ENCODE peak calls at places on chromosome 15, in five cellular contexts. H, Y, F, C and E are unnamed samples.

GRCh38 chr15:43383070-43383469 is 12.2 kb downstream of the TUBGCP4 start:
- DNase-seq in Y (peak), F (peak), H (no peak), C (no peak), E (no peak)

GRCh38 chr15:35092846-35093245 is 7.8 kb upstream of the NANOGP8 start:
- DNase-seq in Y (no peak), C (no peak), H (no peak), F (no peak), E (no peak)

GRCh38 chr15:89332446-89332845 is 2.2 kb downstream of the POLG start:
- DNase-seq in C (no peak), Y (no peak), H (peak), F (peak), E (no peak)

GRCh38 chr15:75036269-75036668 is 12.9 kb downstream of the PPCDC start:
- DNase-seq in F (peak), Y (no peak), H (no peak), C (no peak), E (no peak)

GRCh38 chr15:82044373-82045178 is 1.2 kb downstream of the MEX3B start:
- DNase-seq in F (peak), C (no peak), H (peak), Y (peak), E (no peak)

GRCh38 chr15:48647963-48648362 is 2.5 kb upstream of the FBN1 start:
- DNase-seq in Y (peak), C (no peak), F (peak), H (peak), E (no peak)

GRCh38 chr15:97598353-97598798 is 362.1 kb upstream of the ARRDC4 start:
- DNase-seq in H (no peak), F (no peak), Y (no peak), C (no peak), E (no peak)

GRCh38 chr15:82881747-82882146 is 70.8 kb downstream of the HOMER2 start:
- DNase-seq in Y (no peak), H (no peak), C (peak), F (no peak), E (no peak)

GRCh38 chr15:84736375-84736774 is 12.0 kb upstream of the ZNF592 start:
- DNase-seq in C (no peak), F (no peak), Y (no peak), H (no peak), E (peak)

GRCh38 chr15:28975766-28976179 is 90.0 kb downstream of the APBA2 start:
- DNase-seq in H (peak), C (no peak), Y (peak), F (peak), E (no peak)

GRCh38 chr15:35061171-35062163 is 23.6 kb downstream of the NANOGP8 start:
- DNase-seq in C (no peak), Y (no peak), H (no peak), F (peak), E (no peak)

GRCh38 chr15:70795311-70795665 is 31.9 kb upstream of the UACA start:
- DNase-seq in F (peak), Y (peak), H (peak), C (no peak), E (no peak)

GRCh38 chr15:56835598-56836275 is 82.7 kb upstream of the TCF12 start:
- DNase-seq in F (peak), H (peak), C (no peak), Y (peak), E (no peak)

GRCh38 chr15:78638658-78639314 is 2.2 kb downstream of the CHRNB4 start:
- DNase-seq in F (peak), C (peak), H (peak), Y (peak), E (no peak)

GRCh38 chr15:58856090-58856489 is 77.4 kb downstream of the SLTM start:
- DNase-seq in H (peak), F (peak), C (no peak), Y (peak), E (no peak)

GRCh38 chr15:35925634-35926380 is 379.8 kb upstream of the DPH6 start:
- DNase-seq in C (no peak), H (peak), Y (no peak), F (peak), E (no peak)

GRCh38 chr15:89794627-89795241 is 18.6 kb downstream of the MESP2 start:
- DNase-seq in Y (no peak), C (no peak), F (peak), H (peak), E (no peak)

GRCh38 chr15:68558318-68559305 is 20.2 kb upstream of the CORO2B start:
- DNase-seq in F (peak), Y (no peak), C (no peak), H (no peak), E (peak)

GRCh38 chr15:75089781-75090734 is 66.7 kb downstream of the PPCDC start:
- DNase-seq in H (peak), C (peak), F (no peak), Y (no peak), E (no peak)

GRCh38 chr15:28260722-28261121 is 61.3 kb downstream of the HERC2 start:
- DNase-seq in C (no peak), Y (no peak), H (no peak), F (no peak), E (no peak)

GRCh38 chr15:92449476-92449875 is 55.8 kb downstream of the ST8SIA2 start:
- DNase-seq in F (no peak), Y (peak), C (no peak), H (peak), E (no peak)

GRCh38 chr15:68415501-68416157 is 16.3 kb downstream of the ITGA11 start:
- DNase-seq in Y (no peak), H (no peak), C (no peak), F (no peak), E (no peak)

GRCh38 chr15:85794598-85795319 is at the start of gene KLHL25:
- DNase-seq in F (peak), H (peak), C (peak), Y (peak), E (peak)

GRCh38 chr15:57962887-57963286 is 102.6 kb downstream of the ALDH1A2 start:
- DNase-seq in F (no peak), Y (no peak), H (peak), C (no peak), E (no peak)

GRCh38 chr15:42314818-42315217 is 41.6 kb upstream of the TMEM87A start:
- DNase-seq in C (no peak), F (no peak), Y (no peak), H (no peak), E (no peak)

GRCh38 chr15:36947035-36947719 is 153.2 kb downstream of the MEIS2 start:
- DNase-seq in Y (no peak), F (no peak), C (no peak), H (no peak), E (no peak)

GRCh38 chr15:99146661-99147060 is 41.8 kb downstream of the SYNM start:
- DNase-seq in Y (no peak), F (no peak), H (no peak), C (no peak), E (no peak)

GRCh38 chr15:33293619-33294309 is 17.0 kb upstream of the RYR3 start:
- DNase-seq in H (peak), F (peak), C (no peak), Y (no peak), E (no peak)

DNA sequence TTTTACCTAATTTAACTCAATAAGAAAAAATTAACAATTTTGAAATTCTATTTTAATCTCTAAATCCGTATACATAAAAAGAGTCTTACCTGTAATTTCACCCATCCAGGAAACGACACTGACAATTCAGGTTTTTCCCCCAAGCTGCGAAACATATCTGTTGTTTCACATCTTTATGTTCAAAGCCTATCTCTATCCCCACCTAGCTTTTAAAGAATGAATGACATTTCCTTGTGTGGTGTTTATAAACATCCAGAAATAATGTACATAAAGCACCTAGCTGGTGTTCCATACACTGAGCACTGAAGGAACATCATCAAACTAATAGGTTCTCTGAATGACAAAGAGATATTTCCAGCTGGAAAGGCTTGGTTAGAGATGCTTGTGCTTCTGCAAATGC is 867.8 kb downstream of the SQOR start:
- DNase-seq in F (peak), H (no peak), C (no peak), Y (no peak), E (no peak)
- TF ChIP-seq CTCF in F (peak), H (no peak), C (no peak), Y (peak), E (no peak)

GRCh38 chr15:38860253-38860652 is 295.6 kb upstream of the RASGRP1 start:
- DNase-seq in H (peak), Y (no peak), F (peak), C (no peak), E (no peak)
- TF ChIP-seq CTCF in H (no peak), Y (no peak), F (no peak), C (no peak), E (no peak)

DNA sequence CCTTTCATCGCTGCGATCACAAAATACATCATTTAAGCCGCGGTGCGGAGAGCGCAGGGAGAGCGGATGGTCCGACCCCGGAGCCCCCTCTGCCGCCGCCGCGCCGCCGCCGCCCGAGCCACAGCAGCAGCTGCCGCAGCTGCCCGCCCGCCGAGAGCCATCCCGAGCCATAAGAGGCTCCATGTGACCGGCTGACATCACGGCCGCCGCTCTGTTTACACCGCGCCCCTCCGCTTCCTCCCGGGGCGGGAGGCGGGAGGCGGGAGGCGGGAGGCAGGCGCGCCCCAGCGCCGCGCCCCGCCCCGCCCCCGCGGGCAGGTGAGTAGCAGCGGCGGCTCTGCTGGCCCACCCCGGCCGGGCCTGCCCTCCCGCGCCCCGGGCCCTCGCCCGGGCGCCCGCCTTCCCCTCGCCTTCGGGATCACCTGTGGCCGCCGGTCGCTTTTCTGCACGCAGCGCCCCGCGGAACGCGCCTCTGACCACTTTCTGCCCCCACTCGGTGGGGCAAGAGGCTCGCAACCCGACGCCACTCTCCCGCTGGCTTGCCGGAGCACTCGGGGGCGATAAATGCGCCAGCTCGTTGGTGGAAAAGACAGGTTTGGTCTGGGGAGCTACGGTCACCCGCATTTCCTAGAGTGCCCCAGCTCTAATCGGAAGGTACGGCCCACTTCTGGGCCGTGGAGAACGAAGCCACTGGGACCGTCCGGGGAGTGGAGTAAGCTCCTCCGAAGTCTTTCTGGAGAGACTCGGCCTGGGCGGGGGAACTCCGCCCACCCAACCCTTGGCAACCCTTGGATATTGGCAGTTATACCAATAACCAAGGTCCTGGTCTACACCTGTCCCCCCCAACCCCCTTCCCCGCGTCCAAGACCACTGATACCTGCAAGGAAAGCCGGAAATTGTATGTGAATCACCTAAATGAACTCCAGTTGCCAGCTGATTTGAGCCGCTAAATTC is 113.7 kb upstream of the ICE2 start:
- DNase-seq in C (peak), H (peak), F (peak), Y (peak), E (peak)
- TF ChIP-seq CTCF in C (no peak), H (no peak), F (no peak), Y (no peak), E (no peak)

GRCh38 chr15:101642361-101642760 is 9.8 kb downstream of the TM2D3 start:
- DNase-seq in Y (no peak), C (no peak), F (peak), H (peak), E (no peak)
- TF ChIP-seq CTCF in Y (peak), C (no peak), F (peak), H (peak), E (no peak)

GRCh38 chr15:101017041-101017754 is 98.0 kb downstream of the LRRK1 start:
- DNase-seq in Y (no peak), C (peak), H (no peak), F (no peak), E (no peak)
- TF ChIP-seq CTCF in Y (peak), C (no peak), H (peak), F (no peak), E (no peak)